ENCODE peak calls at places on chromosomes 4 and X, in five cellular contexts. V is NCI-H146, Q is nephron progenitor cell, K is ELF-1, X is lung. C is an unnamed sample.

GRCh38 chr4:96677499-96677898 is 837.6 kb downstream of the PDHA2 start:
- DNase-seq in V (no peak), Q (no peak), K (no peak), X (no peak), C (no peak)

GRCh38 chr4:106036334-106036733 is 141.1 kb downstream of the NPNT start:
- DNase-seq in V (no peak), Q (no peak), K (no peak), X (no peak), C (no peak)

GRCh38 chrX:129637217-129638109 is 17.3 kb downstream of the APLN start:
- DNase-seq in V (peak), Q (peak), K (peak), X (peak), C (peak)

GRCh38 chr4:28463184-28463690 is 1602.6 kb downstream of the STIM2 start:
- DNase-seq in V (no peak), Q (no peak), K (no peak), X (no peak), C (peak)

GRCh38 chr4:112514449-112515277 is 1.3 kb downstream of the NEUROG2 start:
- DNase-seq in V (peak), Q (peak), K (peak), X (no peak), C (peak)

GRCh38 chrX:120452131-120452530 is 17.0 kb downstream of the LAMP2 start:
- DNase-seq in V (no peak), Q (peak), K (peak), X (no peak), C (peak)

GRCh38 chrX:50770702-50771101 is 43.3 kb downstream of the SHROOM4 start:
- DNase-seq in V (no peak), Q (no peak), K (peak), X (peak), C (peak)

GRCh38 chr4:145481164-145481941 is at the start of gene SMAD1:
- DNase-seq in V (peak), Q (peak), K (peak), X (peak), C (peak)

GRCh38 chr4:183468210-183469095 is 24.0 kb downstream of the CDKN2AIP start:
- DNase-seq in V (no peak), Q (no peak), K (no peak), X (no peak), C (no peak)